ENCODE peak calls at places on chromosomes 13 and 19, in four cellular contexts. S, N, Y and X are unnamed samples.

GRCh38 chr19:35085947-35086346 is 29.7 kb upstream of the FXYD3 start:
- DNase-seq in S (no peak), N (peak), Y (no peak), X (no peak)

GRCh38 chr13:59276436-59276835 is 887.3 kb downstream of the DIAPH3 start:
- DNase-seq in Y (no peak), S (no peak), N (no peak), X (no peak)

GRCh38 chr19:49094505-49095482 is 9.5 kb downstream of the SNRNP70 start:
- DNase-seq in S (no peak), N (no peak), Y (no peak), X (no peak)

GRCh38 chr19:50300051-50300450 is 29.1 kb downstream of the KCNC3 start:
- DNase-seq in N (no peak), S (no peak), Y (no peak), X (no peak)

GRCh38 chr13:24644051-24644450 is 36.2 kb upstream of the ATP12A start:
- DNase-seq in N (no peak), Y (no peak), S (no peak), X (no peak)

GRCh38 chr13:71634605-71635443 is 232.2 kb downstream of the DACH1 start:
- DNase-seq in N (no peak), Y (no peak), S (no peak), X (no peak)

GRCh38 chr13:113209336-113209879 is at the start of gene CUL4A:
- DNase-seq in S (peak), Y (peak), N (no peak), X (peak)

GRCh38 chr13:31172535-31172934 is 10.8 kb upstream of the HSPH1 start:
- DNase-seq in Y (peak), S (no peak), N (no peak), X (no peak)

GRCh38 chr19:52923782-52924593 is 760 bp upstream of the ZNF888 start:
- DNase-seq in Y (peak), S (peak), N (no peak), X (no peak)

GRCh38 chr19:18999016-18999758 is 34.1 kb downstream of the SUGP2 start:
- DNase-seq in S (no peak), N (no peak), Y (no peak), X (no peak)

GRCh38 chr13:50124536-50125305 is 109.5 kb downstream of the KCNRG start:
- DNase-seq in Y (peak), N (no peak), S (peak), X (peak)

GRCh38 chr19:9054768-9055167 is 32.1 kb upstream of the OR1M1 start:
- DNase-seq in S (no peak), N (no peak), Y (no peak), X (no peak)

GRCh38 chr13:114309806-114310410 is 4.4 kb upstream of the CHAMP1 start:
- DNase-seq in S (no peak), N (no peak), Y (no peak), X (no peak)

GRCh38 chr13:36815069-36815468 is 4.0 kb upstream of the RFXAP start:
- DNase-seq in N (no peak), S (peak), Y (peak), X (peak)

GRCh38 chr13:24271231-24271610 is 38.2 kb upstream of the C1QTNF9 start:
- DNase-seq in S (no peak), N (no peak), Y (no peak), X (no peak)

GRCh38 chr13:84130739-84131138 is 248.5 kb upstream of the SLITRK1 start:
- DNase-seq in N (no peak), Y (no peak), S (no peak), X (no peak)

GRCh38 chr19:32238076-32238475 is 107.3 kb upstream of the ZNF507 start:
- DNase-seq in Y (no peak), S (no peak), N (no peak), X (no peak)

GRCh38 chr13:63607153-63607552 is 2191.5 kb upstream of the PCDH20 start:
- DNase-seq in N (no peak), Y (no peak), S (no peak), X (no peak)

GRCh38 chr19:29811125-29812079 is at the start of gene CCNE1:
- DNase-seq in S (peak), Y (peak), N (no peak), X (peak)

GRCh38 chr19:42422576-42423461 is 4.4 kb downstream of the LIPE start:
- DNase-seq in N (no peak), S (no peak), Y (peak), X (no peak)

GRCh38 chr13:34277971-34278370 is 460.0 kb downstream of the RFC3 start:
- DNase-seq in N (no peak), Y (no peak), S (no peak), X (no peak)

GRCh38 chr13:51158365-51158764 is 47.3 kb upstream of the C13orf42 start:
- DNase-seq in Y (peak), S (no peak), N (no peak), X (no peak)

GRCh38 chr19:1923319-1923718 is 17.7 kb upstream of the CSNK1G2 start:
- DNase-seq in N (no peak), Y (no peak), S (no peak), X (no peak)
- TF ChIP-seq TARDBP in N (no peak), Y (no peak), S (no peak), X (no peak)

DNA sequence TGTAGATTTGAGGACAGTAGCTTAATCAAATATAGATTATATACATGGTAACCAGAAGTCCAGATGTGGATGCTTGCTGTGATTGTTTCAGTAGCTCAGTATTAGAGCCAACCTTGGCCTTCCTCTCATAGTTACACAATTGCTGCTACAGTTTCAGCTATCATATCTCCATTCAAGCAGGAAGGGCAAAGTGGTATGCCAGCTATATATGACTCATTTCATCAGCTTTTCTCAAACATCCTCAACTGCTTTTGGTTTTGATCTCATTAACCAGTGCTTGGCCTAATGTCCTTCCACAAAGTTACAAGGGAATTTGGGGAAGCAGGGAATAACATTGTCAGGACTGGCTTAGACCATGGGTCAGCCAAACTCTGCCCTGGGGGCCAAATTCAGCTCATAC is 73.0 kb upstream of the MAB21L1 start:
- DNase-seq in N (peak), Y (peak), S (no peak), X (no peak)
- TF ChIP-seq BHLHE40 in N (no peak), Y (no peak), S (no peak), X (no peak)

DNA sequence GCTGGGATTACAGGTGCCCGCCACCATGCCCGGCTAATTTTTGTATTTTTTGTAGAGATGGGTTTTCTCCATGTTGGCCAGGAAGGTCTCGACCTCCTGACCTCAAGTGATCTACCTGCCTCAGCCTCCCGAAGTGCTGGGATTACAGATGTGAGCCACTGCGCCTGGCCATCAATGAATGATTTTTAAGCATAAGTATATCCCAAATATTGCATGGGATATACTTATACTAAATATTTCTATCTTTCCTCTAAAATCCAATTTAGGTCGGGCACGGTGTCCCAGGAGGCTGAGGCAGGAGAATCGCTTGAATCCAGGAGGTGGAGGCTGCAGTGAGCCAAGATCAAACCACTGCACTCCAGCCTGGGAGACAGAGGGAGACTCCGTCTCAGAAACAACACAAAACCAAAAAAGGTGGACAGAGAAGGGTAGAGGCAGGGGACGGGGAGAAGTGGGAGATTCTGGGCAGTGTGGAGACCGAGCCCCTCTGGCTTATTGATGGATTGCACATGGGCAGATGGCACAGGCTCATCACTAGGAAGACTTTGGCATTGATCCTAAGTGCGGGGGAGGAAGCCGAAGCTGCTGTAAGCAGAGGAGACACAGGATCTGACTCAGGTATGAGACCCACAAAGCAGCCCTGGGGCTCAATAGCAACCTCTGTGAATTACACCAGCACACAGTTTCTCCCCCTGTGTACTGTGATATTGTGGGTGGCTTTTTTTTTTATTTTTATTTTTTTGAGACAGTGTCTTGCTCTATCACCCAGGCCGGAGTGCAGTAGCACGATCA is 13.5 kb downstream of the ARRDC5 start:
- DNase-seq in S (no peak), Y (no peak), N (no peak), X (no peak)
- TF ChIP-seq TARDBP in S (no peak), Y (no peak), N (no peak), X (no peak)

GRCh38 chr19:37896142-37896541 is 10.3 kb downstream of the WDR87 start:
- DNase-seq in Y (no peak), S (no peak), N (no peak), X (no peak)
- TF ChIP-seq BHLHE40 in Y (no peak), S (no peak), N (no peak), X (no peak)

GRCh38 chr13:47553329-47553977 is 447.6 kb downstream of the SUCLA2 start:
- DNase-seq in Y (no peak), N (no peak), S (no peak), X (no peak)

GRCh38 chr13:47556703-47557102 is 444.4 kb downstream of the SUCLA2 start:
- DNase-seq in N (no peak), Y (no peak), S (no peak), X (no peak)

GRCh38 chr13:47549219-47549752 is 451.8 kb downstream of the SUCLA2 start:
- DNase-seq in S (no peak), N (no peak), Y (no peak), X (no peak)

DNA sequence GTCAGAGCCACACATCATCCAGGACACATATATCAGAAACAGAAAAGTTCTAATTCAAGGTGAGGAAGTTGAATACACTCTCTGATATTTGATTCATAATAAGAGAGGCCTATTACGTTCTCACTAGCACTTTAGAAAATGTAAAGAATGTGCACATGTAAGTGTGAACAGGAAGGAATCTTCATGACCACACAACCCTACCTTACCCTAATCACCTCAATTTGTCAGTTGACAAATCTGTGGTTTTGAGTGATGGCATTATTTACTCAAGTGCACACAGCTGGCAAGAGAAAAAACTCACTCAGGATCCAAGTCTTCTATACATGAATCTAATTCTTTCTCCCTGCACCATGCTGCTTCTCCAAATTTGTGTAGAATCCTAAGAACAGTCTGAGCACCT is 445.8 kb downstream of the SUCLA2 start:
- DNase-seq in Y (no peak), N (no peak), S (no peak), X (no peak)
- TF ChIP-seq TARDBP in Y (no peak), N (no peak), S (no peak), X (no peak)

GRCh38 chr19:5406816-5407215 is 48.4 kb upstream of the ZNRF4 start:
- DNase-seq in Y (no peak), N (no peak), S (no peak), X (no peak)
- TF ChIP-seq BHLHE40 in Y (no peak), N (no peak), S (no peak), X (no peak)

GRCh38 chr13:80442613-80443012 is 101.7 kb upstream of the SPRY2 start:
- DNase-seq in Y (no peak), S (no peak), N (no peak), X (no peak)

GRCh38 chr13:80448725-80449124 is 107.8 kb upstream of the SPRY2 start:
- DNase-seq in N (no peak), Y (no peak), S (no peak), X (no peak)

GRCh38 chr13:80447747-80448146 is 106.8 kb upstream of the SPRY2 start:
- DNase-seq in S (no peak), N (no peak), Y (no peak), X (no peak)

GRCh38 chr13:80441968-80442367 is 101.0 kb upstream of the SPRY2 start:
- DNase-seq in S (no peak), Y (no peak), N (no peak), X (no peak)

DNA sequence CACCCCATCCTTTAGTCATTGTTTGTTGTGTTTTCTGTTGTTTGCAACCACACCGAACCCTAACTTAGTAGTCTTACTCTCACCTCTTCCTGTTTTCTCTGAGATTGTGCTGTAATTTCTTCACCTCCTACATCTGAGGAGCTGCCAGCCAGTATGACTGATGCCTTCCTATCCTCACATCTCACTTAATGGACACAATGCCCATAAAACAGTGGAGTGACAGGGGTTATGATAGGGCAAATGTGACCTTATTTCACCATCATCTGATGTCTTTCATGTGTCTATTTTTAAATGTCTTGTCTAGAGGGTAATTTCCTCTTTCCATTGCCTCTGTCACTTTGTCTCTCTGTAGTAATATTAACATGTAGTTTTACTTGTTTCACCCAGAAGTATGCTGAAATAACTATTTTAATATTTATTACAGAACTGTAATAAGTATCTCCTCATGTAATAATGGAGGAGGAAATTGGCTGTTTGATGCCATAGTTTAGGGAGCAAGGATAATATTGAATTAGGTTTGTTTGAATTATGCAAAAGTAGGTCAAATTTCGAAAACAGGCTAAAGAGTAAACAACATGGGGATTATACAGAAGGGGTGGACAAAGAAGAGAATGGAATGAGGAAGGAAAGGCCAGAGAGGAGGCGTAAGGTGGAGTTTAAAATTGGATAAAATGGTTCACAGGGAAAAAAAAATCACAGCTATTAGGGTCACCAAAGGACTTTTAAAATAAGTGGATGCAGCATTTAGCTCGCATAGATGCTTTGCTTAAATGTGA is 103.5 kb upstream of the SPRY2 start:
- DNase-seq in Y (no peak), N (no peak), S (no peak), X (no peak)
- TF ChIP-seq TARDBP in Y (no peak), N (no peak), S (no peak), X (no peak)

GRCh38 chr19:3919793-3920192 is 13.1 kb upstream of the NMRK2 start:
- DNase-seq in S (no peak), N (no peak), Y (no peak), X (no peak)

GRCh38 chr19:3923912-3924311 is 9.0 kb upstream of the NMRK2 start:
- DNase-seq in N (no peak), S (no peak), Y (no peak), X (no peak)

GRCh38 chr19:3923096-3923758 is 9.6 kb upstream of the NMRK2 start:
- DNase-seq in Y (no peak), N (no peak), S (no peak), X (no peak)
- TF ChIP-seq BHLHE40 in Y (no peak), N (no peak), S (no peak), X (no peak)

GRCh38 chr13:33277351-33277750 is 8.2 kb downstream of the STARD13 start:
- DNase-seq in S (no peak), Y (no peak), N (no peak), X (no peak)

GRCh38 chr13:33276581-33276980 is 9.0 kb downstream of the STARD13 start:
- DNase-seq in N (no peak), Y (no peak), S (no peak), X (no peak)

GRCh38 chr13:33279414-33279813 is 6.1 kb downstream of the STARD13 start:
- DNase-seq in Y (no peak), N (no peak), S (no peak), X (no peak)

GRCh38 chr13:33278923-33279322 is 6.6 kb downstream of the STARD13 start:
- DNase-seq in S (no peak), N (no peak), Y (no peak), X (no peak)

GRCh38 chr13:33277946-33278345 is 7.6 kb downstream of the STARD13 start:
- DNase-seq in N (no peak), Y (no peak), S (no peak), X (no peak)
- TF ChIP-seq TARDBP in N (no peak), Y (no peak), S (no peak), X (no peak)